ENCODE peak calls at places on chromosomes 11 and 22, in eight cellular contexts. One of them, this sample, is unnamed.

GRCh38 chr11:4125141-4125540 is 30.5 kb downstream of the RRM1 start:
- DNase-seq in neural progenitor cell: no peak
- DNase-seq in MM.1S: no peak
- DNase-seq in H1: no peak
- DNase-seq in K562: no peak
- DNase-seq in HepG2: no peak
- DNase-seq in mammary epithelial cell: peak
- DNase-seq in fibroblast of lung: peak
- DNase-seq in this sample: no peak

GRCh38 chr11:86719781-86720463 is 47.5 kb upstream of the ME3 start:
- DNase-seq in K562: no peak
- DNase-seq in MM.1S: no peak
- DNase-seq in mammary epithelial cell: peak
- DNase-seq in fibroblast of lung: peak
- DNase-seq in H1: no peak
- DNase-seq in HepG2: no peak
- DNase-seq in neural progenitor cell: no peak
- DNase-seq in this sample: peak

GRCh38 chr11:1522081-1522424 is 35.5 kb upstream of the MOB2 start:
- DNase-seq in K562: no peak
- DNase-seq in mammary epithelial cell: no peak
- DNase-seq in fibroblast of lung: no peak
- DNase-seq in MM.1S: no peak
- DNase-seq in HepG2: no peak
- DNase-seq in neural progenitor cell: no peak
- DNase-seq in H1: no peak
- DNase-seq in this sample: no peak

GRCh38 chr22:25746012-25746373 is 4.0 kb downstream of the MYO18B start:
- DNase-seq in K562: no peak
- DNase-seq in HepG2: no peak
- DNase-seq in fibroblast of lung: peak
- DNase-seq in MM.1S: no peak
- DNase-seq in H1: no peak
- DNase-seq in mammary epithelial cell: peak
- DNase-seq in neural progenitor cell: no peak
- DNase-seq in this sample: peak

GRCh38 chr22:40449676-40450035 is 79.3 kb downstream of the SGSM3 start:
- DNase-seq in MM.1S: no peak
- DNase-seq in K562: no peak
- DNase-seq in neural progenitor cell: no peak
- DNase-seq in H1: no peak
- DNase-seq in HepG2: no peak
- DNase-seq in fibroblast of lung: peak
- DNase-seq in mammary epithelial cell: peak
- DNase-seq in this sample: peak

GRCh38 chr11:78213526-78214330 is 25.0 kb downstream of the USP35 start:
- DNase-seq in fibroblast of lung: no peak
- DNase-seq in HepG2: no peak
- DNase-seq in H1: no peak
- DNase-seq in MM.1S: no peak
- DNase-seq in mammary epithelial cell: no peak
- DNase-seq in K562: no peak
- DNase-seq in neural progenitor cell: no peak
- DNase-seq in this sample: no peak

GRCh38 chr11:116084511-116084910 is 580.3 kb upstream of the CADM1 start:
- DNase-seq in H1: no peak
- DNase-seq in mammary epithelial cell: no peak
- DNase-seq in MM.1S: no peak
- DNase-seq in neural progenitor cell: no peak
- DNase-seq in K562: no peak
- DNase-seq in fibroblast of lung: no peak
- DNase-seq in HepG2: no peak
- DNase-seq in this sample: no peak

GRCh38 chr11:17718510-17718962 is 835 bp upstream of the MYOD1 start:
- DNase-seq in H1: no peak
- DNase-seq in neural progenitor cell: no peak
- DNase-seq in fibroblast of lung: no peak
- DNase-seq in K562: no peak
- DNase-seq in HepG2: no peak
- DNase-seq in mammary epithelial cell: no peak
- DNase-seq in MM.1S: no peak
- DNase-seq in this sample: no peak

GRCh38 chr11:10303558-10304363 is 1.1 kb upstream of the ADM start:
- DNase-seq in fibroblast of lung: peak
- DNase-seq in MM.1S: peak
- DNase-seq in K562: peak
- DNase-seq in neural progenitor cell: peak
- DNase-seq in mammary epithelial cell: peak
- DNase-seq in HepG2: peak
- DNase-seq in H1: peak
- DNase-seq in this sample: peak

GRCh38 chr11:94654201-94654600 is 87.0 kb downstream of the PIWIL4 start:
- DNase-seq in K562: no peak
- DNase-seq in MM.1S: no peak
- DNase-seq in H1: peak
- DNase-seq in fibroblast of lung: no peak
- DNase-seq in mammary epithelial cell: no peak
- DNase-seq in HepG2: no peak
- DNase-seq in neural progenitor cell: no peak
- DNase-seq in this sample: no peak

GRCh38 chr11:81497202-81497804 is 1236.4 kb downstream of the FAM181B start:
- DNase-seq in neural progenitor cell: peak
- DNase-seq in mammary epithelial cell: peak
- DNase-seq in fibroblast of lung: peak
- DNase-seq in MM.1S: peak
- DNase-seq in HepG2: peak
- DNase-seq in K562: peak
- DNase-seq in H1: no peak
- DNase-seq in this sample: peak

GRCh38 chr11:115360186-115360824 is 143.9 kb downstream of the CADM1 start:
- DNase-seq in HepG2: no peak
- DNase-seq in neural progenitor cell: no peak
- DNase-seq in MM.1S: no peak
- DNase-seq in H1: no peak
- DNase-seq in K562: no peak
- DNase-seq in mammary epithelial cell: no peak
- DNase-seq in fibroblast of lung: peak
- DNase-seq in this sample: no peak

GRCh38 chr11:67312187-67313021 is 9.1 kb downstream of the SSH3 start:
- DNase-seq in mammary epithelial cell: peak
- DNase-seq in HepG2: no peak
- DNase-seq in neural progenitor cell: no peak
- DNase-seq in fibroblast of lung: no peak
- DNase-seq in MM.1S: no peak
- DNase-seq in K562: peak
- DNase-seq in H1: no peak
- DNase-seq in this sample: no peak

GRCh38 chr11:114059984-114060401 is 482 bp downstream of the ZBTB16 start:
- DNase-seq in fibroblast of lung: peak
- DNase-seq in K562: peak
- DNase-seq in mammary epithelial cell: peak
- DNase-seq in H1: peak
- DNase-seq in neural progenitor cell: peak
- DNase-seq in MM.1S: no peak
- DNase-seq in HepG2: no peak
- DNase-seq in this sample: peak

GRCh38 chr11:61037694-61038093 is 64.6 kb upstream of the CD5 start:
- DNase-seq in neural progenitor cell: no peak
- DNase-seq in fibroblast of lung: no peak
- DNase-seq in K562: no peak
- DNase-seq in mammary epithelial cell: peak
- DNase-seq in HepG2: no peak
- DNase-seq in MM.1S: no peak
- DNase-seq in H1: no peak
- DNase-seq in this sample: no peak

GRCh38 chr11:130157111-130157510 is 2.5 kb upstream of the ST14 start:
- DNase-seq in H1: no peak
- DNase-seq in MM.1S: no peak
- DNase-seq in neural progenitor cell: no peak
- DNase-seq in HepG2: no peak
- DNase-seq in fibroblast of lung: no peak
- DNase-seq in mammary epithelial cell: no peak
- DNase-seq in K562: peak
- DNase-seq in this sample: no peak

GRCh38 chr22:34845391-34845790 is 220.6 kb upstream of the ISX start:
- DNase-seq in H1: no peak
- DNase-seq in HepG2: no peak
- DNase-seq in MM.1S: no peak
- DNase-seq in fibroblast of lung: no peak
- DNase-seq in K562: no peak
- DNase-seq in neural progenitor cell: no peak
- DNase-seq in mammary epithelial cell: peak
- DNase-seq in this sample: no peak

DNA sequence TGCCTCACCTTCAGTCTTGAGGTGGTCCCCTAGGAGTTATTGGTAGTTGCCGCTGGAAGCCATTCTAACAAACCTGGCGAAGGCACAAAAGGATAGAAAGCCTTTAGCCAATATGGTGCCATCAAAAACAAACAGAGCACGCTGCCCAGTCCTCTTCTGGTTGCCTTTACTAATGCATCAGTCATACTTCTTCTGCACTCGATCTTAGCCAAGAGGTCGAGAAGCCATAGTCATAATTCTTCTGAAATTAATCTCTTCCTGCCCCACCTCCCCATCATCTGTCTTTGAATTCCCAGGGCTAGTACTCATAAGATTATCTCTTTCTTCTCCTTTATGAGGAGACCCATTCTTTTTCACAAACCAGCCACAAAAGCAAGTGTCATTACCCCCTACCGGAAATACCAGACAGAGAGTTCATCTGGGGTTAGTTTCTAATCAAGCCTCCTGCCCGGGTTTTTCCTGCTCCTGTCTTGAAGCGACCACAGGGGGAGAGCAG is 21.4 kb upstream of the EHF start:
- DNase-seq in MM.1S: peak
- DNase-seq in fibroblast of lung: peak
- DNase-seq in H1: no peak
- DNase-seq in HepG2: peak
- DNase-seq in K562: peak
- DNase-seq in mammary epithelial cell: peak
- DNase-seq in neural progenitor cell: no peak
- DNase-seq in this sample: peak
- H3K9ac ChIP-seq in MM.1S: no peak
- H3K9ac ChIP-seq in fibroblast of lung: no peak
- H3K9ac ChIP-seq in H1: no peak
- H3K9ac ChIP-seq in HepG2: peak
- H3K9ac ChIP-seq in K562: peak
- H3K9ac ChIP-seq in mammary epithelial cell: no peak
- H3K9ac ChIP-seq in neural progenitor cell: no peak
- H3K9ac ChIP-seq in this sample: no peak

DNA sequence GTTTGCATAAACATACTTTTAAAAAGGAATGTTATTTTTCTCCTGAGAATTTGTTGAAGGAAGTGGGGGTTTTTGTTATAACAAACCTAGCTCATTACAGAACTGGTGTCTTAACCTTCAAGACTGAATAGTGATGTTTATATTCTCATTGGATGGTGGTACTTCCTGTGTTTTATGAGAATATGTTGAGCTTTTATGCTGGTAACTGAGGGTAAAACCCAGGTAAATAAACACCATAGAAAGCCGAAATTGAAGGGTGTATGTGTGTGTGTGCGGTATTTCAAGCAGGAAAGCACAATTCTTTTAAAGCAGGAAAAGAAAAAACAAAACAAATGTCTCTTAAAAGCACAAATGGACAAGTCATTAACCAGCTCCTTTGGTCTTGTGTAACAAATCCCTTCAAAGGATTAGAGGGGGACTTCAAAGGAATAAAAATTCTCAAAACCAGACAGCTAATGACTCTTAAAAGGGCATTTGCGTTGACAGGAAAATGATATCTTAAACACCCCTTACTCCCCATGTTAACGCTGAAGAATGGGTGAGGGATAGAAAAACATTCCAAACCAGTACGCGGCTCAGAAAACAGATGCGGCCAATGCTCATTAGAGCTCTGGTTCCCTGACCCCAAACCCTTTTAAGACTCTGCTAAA is 23.8 kb downstream of the LMO2 start:
- DNase-seq in HepG2: no peak
- DNase-seq in MM.1S: no peak
- DNase-seq in K562: no peak
- DNase-seq in fibroblast of lung: no peak
- DNase-seq in neural progenitor cell: peak
- DNase-seq in H1: no peak
- DNase-seq in mammary epithelial cell: no peak
- DNase-seq in this sample: no peak
- TF ChIP-seq EZH2 in HepG2: no peak
- TF ChIP-seq EZH2 in MM.1S: no peak
- TF ChIP-seq EZH2 in K562: no peak
- TF ChIP-seq EZH2 in fibroblast of lung: no peak
- TF ChIP-seq EZH2 in neural progenitor cell: no peak
- TF ChIP-seq EZH2 in H1: no peak
- TF ChIP-seq EZH2 in mammary epithelial cell: no peak
- TF ChIP-seq EZH2 in this sample: peak

GRCh38 chr11:33736148-33736809 is at the start of gene CD59:
- DNase-seq in K562: peak
- DNase-seq in neural progenitor cell: peak
- DNase-seq in H1: peak
- DNase-seq in MM.1S: peak
- DNase-seq in fibroblast of lung: peak
- DNase-seq in mammary epithelial cell: peak
- DNase-seq in HepG2: peak
- DNase-seq in this sample: peak
- H3K27ac ChIP-seq in K562: peak
- H3K27ac ChIP-seq in neural progenitor cell: no peak
- H3K27ac ChIP-seq in H1: peak
- H3K27ac ChIP-seq in MM.1S: peak
- H3K27ac ChIP-seq in fibroblast of lung: peak
- H3K27ac ChIP-seq in mammary epithelial cell: peak
- H3K27ac ChIP-seq in HepG2: peak
- H3K27ac ChIP-seq in this sample: peak

DNA sequence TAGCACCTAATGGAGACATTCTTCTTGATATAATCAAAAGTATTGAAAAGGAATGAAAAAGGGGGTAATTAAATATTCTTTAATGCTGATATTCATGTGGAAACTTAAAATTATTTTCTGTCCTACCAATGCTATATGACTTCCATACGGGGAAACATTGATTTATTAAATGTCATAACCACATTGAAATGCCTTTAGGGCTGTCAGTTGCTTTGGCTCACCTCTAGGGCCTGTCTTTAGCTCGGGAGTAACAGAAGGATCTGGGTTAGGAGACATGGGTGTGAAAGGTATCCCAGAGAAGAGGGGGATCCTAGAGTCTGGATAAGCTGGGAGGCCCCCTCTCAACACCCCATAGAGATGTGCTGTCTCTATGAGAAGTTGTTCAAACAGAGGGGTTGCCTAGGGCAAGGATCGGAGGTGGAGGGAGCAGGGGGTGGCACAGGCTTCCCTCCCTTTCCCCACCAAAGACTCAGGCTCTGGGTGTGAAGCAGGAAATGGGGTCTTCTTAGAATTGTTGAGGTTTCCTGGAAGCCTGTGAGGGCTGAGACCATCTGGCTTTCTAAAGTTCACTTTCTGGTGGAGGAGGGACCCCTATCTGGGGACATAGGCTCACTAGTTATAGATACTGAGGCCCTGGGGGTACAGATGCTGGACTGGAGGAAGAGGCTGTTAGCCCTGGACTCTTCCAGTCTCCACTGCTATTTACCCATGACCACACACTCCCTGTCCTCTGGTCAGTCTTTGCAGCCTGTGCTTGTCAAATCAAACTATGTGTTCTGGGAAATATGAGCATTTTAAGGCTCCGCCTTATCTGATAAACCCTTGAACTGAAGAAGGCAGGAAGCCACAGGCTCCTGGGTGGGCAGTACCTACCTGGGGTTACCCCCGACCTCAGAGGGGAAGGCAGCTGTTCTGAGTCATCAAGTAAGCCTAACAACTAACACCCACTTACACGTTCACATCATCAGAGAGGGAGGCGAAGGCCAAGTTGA is 55.8 kb upstream of the RRAS2 start:
- DNase-seq in fibroblast of lung: peak
- DNase-seq in mammary epithelial cell: no peak
- DNase-seq in neural progenitor cell: no peak
- DNase-seq in HepG2: no peak
- DNase-seq in H1: no peak
- DNase-seq in MM.1S: no peak
- DNase-seq in K562: peak
- DNase-seq in this sample: peak
- H3K9ac ChIP-seq in fibroblast of lung: no peak
- H3K9ac ChIP-seq in mammary epithelial cell: no peak
- H3K9ac ChIP-seq in neural progenitor cell: no peak
- H3K9ac ChIP-seq in HepG2: no peak
- H3K9ac ChIP-seq in H1: no peak
- H3K9ac ChIP-seq in MM.1S: no peak
- H3K9ac ChIP-seq in K562: peak
- H3K9ac ChIP-seq in this sample: peak